ENCODE peak calls at places on chromosomes 5 and 9, in seven cellular contexts. A, R, Q, C, H, Z and U are unnamed samples.

GRCh38 chr5:137105351-137105750 is 393.8 kb downstream of the SPOCK1 start:
- DNase-seq in A (no peak), H (no peak), Q (no peak), Z (no peak), C (no peak), R (no peak), U (no peak)

GRCh38 chr5:93107141-93107540 is 473.9 kb downstream of the NR2F1-AS1 start:
- DNase-seq in Q (no peak), H (peak), Z (no peak), C (no peak), A (no peak), R (no peak), U (no peak)

GRCh38 chr5:43006411-43007202 is 33.5 kb downstream of the ANXA2R start:
- DNase-seq in H (no peak), A (no peak), C (no peak), Z (no peak), R (no peak), Q (no peak), U (no peak)

GRCh38 chr5:5419291-5420210 is 2.9 kb upstream of the ICE1 start:
- DNase-seq in A (no peak), H (peak), R (no peak), Z (peak), C (peak), Q (no peak), U (no peak)

GRCh38 chr5:145943674-145944121 is 7.3 kb downstream of the SH3RF2 start:
- DNase-seq in A (no peak), R (no peak), H (peak), Q (no peak), C (no peak), Z (no peak), U (no peak)

GRCh38 chr9:108838017-108838416 is 17.8 kb downstream of the ACTL7B start:
- DNase-seq in Q (no peak), C (no peak), Z (no peak), A (no peak), R (no peak), H (no peak), U (no peak)

GRCh38 chr9:18568969-18569368 is 95.0 kb downstream of the ADAMTSL1 start:
- DNase-seq in C (no peak), Z (no peak), H (peak), R (no peak), A (no peak), Q (no peak), U (no peak)

GRCh38 chr5:81817980-81818379 is 67.1 kb upstream of the SSBP2 start:
- DNase-seq in C (no peak), A (no peak), Z (no peak), H (no peak), R (no peak), Q (no peak), U (no peak)

GRCh38 chr9:4866239-4866969 is 73.7 kb downstream of the RCL1 start:
- DNase-seq in H (no peak), Q (no peak), Z (no peak), C (no peak), A (no peak), R (no peak), U (no peak)

GRCh38 chr5:73565166-73565968 is at the start of the genes ANKRA2 and UTP15:
- DNase-seq in H (peak), R (peak), A (peak), Q (peak), Z (peak), C (peak), U (peak)

GRCh38 chr5:139065296-139065695 is 132.9 kb downstream of the SIL1 start:
- DNase-seq in A (no peak), R (no peak), Z (no peak), C (no peak), H (no peak), Q (no peak), U (no peak)

GRCh38 chr5:120443607-120444006 is 20.5 kb upstream of the PRR16 start:
- DNase-seq in C (no peak), R (no peak), H (no peak), Z (no peak), Q (no peak), A (no peak), U (no peak)

GRCh38 chr5:114185274-114185673 is 176.6 kb upstream of the KCNN2 start:
- DNase-seq in Q (no peak), Z (no peak), C (no peak), R (no peak), H (no peak), A (no peak), U (no peak)